ENCODE peak calls at places on chromosomes 7 and 10, in four cellular contexts. D is HL-60, V is GM12878, M is K562. Y is an unnamed sample.

GRCh38 chr7:159065151-159065550 is 79.5 kb downstream of the VIPR2 start:
- DNase-seq in D (no peak), M (no peak), V (no peak), Y (no peak)

GRCh38 chr7:156993925-156994235 is 16.6 kb downstream of the MNX1 start:
- DNase-seq in D (no peak), M (no peak), V (no peak), Y (no peak)

GRCh38 chr10:96334888-96335526 is 23.8 kb downstream of the OPALIN start:
- DNase-seq in D (no peak), V (no peak), M (peak), Y (no peak)

GRCh38 chr10:19767876-19768275 is 48.4 kb upstream of the PLXDC2 start:
- DNase-seq in D (no peak), V (no peak), M (no peak), Y (no peak)

GRCh38 chr7:156446990-156447389 is 193.6 kb upstream of the RNF32 start:
- DNase-seq in M (no peak), V (no peak), D (no peak), Y (no peak)

GRCh38 chr10:3926268-3926667 is 141.3 kb upstream of the KLF6 start:
- DNase-seq in D (no peak), M (no peak), V (no peak), Y (no peak)

GRCh38 chr10:118541718-118542117 is 53.7 kb downstream of the PRLHR start:
- DNase-seq in V (no peak), D (no peak), M (no peak), Y (no peak)

GRCh38 chr10:25493122-25493893 is 318.5 kb downstream of the GPR158 start:
- DNase-seq in V (no peak), M (peak), D (no peak), Y (no peak)

GRCh38 chr7:151776876-151777510 is 99.9 kb downstream of the PRKAG2 start:
- DNase-seq in M (no peak), D (no peak), V (no peak), Y (no peak)

GRCh38 chr7:8638076-8638475 is 204.7 kb downstream of the NXPH1 start:
- DNase-seq in D (no peak), V (no peak), M (no peak), Y (no peak)

GRCh38 chr7:81845628-81846259 is 75.9 kb upstream of the HGF start:
- DNase-seq in M (no peak), V (peak), D (peak), Y (no peak)

DNA sequence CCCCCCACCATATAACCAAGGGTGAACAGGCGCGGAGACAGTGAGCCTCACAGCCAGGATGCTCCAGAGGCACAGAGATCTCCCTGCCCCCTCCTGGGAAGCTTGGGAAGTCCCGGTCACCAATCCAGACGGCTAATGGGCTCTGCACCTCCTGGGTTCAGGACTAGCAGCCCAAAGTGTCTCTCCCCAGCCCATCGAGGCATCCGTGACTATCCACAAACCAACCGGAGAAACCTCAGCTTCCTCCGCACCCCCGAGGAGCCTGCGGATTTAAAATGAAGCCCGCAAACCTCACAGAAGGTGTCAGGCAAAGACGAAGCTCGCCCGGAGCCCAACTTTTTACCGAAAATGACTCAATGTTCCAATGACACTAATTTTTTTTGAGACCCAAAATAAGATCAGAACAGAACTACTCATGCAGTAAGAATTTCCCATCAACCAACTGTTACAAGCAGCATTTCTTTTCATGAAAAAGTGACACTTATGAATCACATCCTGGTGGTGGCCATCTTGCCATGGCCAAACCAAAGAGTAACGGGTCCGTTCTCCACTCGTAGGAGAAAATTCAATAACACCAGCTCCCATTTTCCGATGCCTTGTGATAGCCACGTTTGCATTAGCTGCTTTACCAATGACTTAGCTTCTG is 6.0 kb downstream of the PDGFA start:
- DNase-seq in V (no peak), D (no peak), M (no peak), Y (no peak)
- TF ChIP-seq POLR2AphosphoS5 in V (no peak), D (no peak), M (no peak), Y (no peak)

GRCh38 chr10:90274721-90275468 is 573.5 kb downstream of the KIF20B start:
- DNase-seq in D (no peak), M (no peak), V (no peak), Y (no peak)
- TF ChIP-seq SPI1 in D (no peak), M (no peak), V (no peak), Y (no peak)

DNA sequence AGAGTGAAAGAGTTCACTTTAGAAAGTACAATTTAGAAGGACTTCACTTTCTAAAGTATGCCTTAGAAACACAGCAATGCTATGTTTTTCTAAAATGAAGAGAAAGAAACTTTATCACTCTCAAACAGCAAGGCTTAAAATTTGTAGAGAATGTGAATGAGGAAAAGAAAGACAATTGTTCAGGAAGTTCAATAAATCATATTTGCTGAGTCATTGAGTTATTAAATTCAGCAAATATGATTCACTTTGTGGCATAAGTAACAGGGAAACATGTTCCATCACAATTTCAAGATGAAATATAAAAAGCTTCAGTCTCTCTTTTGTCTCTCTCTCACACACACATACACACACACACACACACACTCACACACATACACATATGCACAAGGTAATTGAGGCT is 187.9 kb downstream of the PCDH15 start:
- DNase-seq in D (no peak), V (no peak), M (no peak), Y (no peak)
- TF ChIP-seq POLR2AphosphoS5 in D (no peak), V (no peak), M (no peak), Y (no peak)

GRCh38 chr7:114822131-114822530 is 99.8 kb upstream of the MDFIC start:
- DNase-seq in M (no peak), D (no peak), V (no peak), Y (no peak)

GRCh38 chr7:114820993-114821945 is 100.6 kb upstream of the MDFIC start:
- DNase-seq in M (no peak), V (no peak), D (no peak), Y (no peak)

GRCh38 chr7:114818501-114818900 is 103.4 kb upstream of the MDFIC start:
- DNase-seq in M (no peak), V (no peak), D (no peak), Y (no peak)

GRCh38 chr7:114822844-114823243 is 99.0 kb upstream of the MDFIC start:
- DNase-seq in D (no peak), V (no peak), M (no peak), Y (no peak)

GRCh38 chr7:114819629-114820362 is 102.1 kb upstream of the MDFIC start:
- DNase-seq in M (no peak), D (no peak), V (no peak), Y (no peak)
- TF ChIP-seq SPI1 in M (no peak), D (no peak), V (no peak), Y (no peak)

DNA sequence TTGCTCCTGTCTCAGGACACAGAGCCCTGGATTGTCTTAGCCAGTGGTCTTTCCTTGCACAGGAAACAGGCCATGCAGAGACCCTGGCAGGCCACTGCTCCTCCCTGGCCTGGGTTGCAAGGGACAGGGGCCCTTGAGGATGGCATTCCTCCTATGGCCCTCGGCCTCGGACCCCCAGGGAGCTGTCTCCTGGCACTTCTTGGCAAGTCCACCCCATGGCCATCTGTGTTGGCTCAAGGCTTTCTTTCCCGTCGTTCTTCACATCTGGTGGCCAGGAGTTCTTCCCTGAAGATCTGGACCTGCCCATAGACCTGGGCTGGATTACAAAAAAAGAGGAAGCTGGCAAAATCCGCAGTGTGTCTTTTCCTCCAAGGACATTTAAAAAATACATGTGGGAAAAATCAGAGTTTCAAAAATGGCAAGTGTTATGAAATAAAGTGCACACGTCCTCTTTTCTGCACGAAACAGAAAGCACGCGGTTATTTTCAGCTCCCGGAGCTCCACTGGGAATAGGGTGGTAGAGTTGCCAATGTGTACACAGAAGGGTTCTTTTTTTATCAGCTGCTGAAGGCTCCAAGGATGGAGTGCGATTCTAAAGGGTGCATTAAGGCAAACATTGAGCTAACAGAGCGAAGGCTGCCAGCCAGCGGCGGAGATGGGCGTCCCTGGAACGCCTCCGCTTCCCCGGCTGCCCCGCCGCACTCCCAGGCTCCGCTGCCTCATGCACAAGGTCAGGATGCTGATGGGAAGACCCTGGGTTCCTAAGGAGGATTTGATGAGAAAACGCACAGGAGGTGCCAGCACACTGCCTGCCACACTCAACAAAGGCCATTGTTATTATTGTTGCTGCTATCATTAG is 62.8 kb upstream of the FAM20C start:
- DNase-seq in V (no peak), M (no peak), D (peak), Y (no peak)
- TF ChIP-seq POLR2AphosphoS5 in V (no peak), M (no peak), D (no peak), Y (no peak)

DNA sequence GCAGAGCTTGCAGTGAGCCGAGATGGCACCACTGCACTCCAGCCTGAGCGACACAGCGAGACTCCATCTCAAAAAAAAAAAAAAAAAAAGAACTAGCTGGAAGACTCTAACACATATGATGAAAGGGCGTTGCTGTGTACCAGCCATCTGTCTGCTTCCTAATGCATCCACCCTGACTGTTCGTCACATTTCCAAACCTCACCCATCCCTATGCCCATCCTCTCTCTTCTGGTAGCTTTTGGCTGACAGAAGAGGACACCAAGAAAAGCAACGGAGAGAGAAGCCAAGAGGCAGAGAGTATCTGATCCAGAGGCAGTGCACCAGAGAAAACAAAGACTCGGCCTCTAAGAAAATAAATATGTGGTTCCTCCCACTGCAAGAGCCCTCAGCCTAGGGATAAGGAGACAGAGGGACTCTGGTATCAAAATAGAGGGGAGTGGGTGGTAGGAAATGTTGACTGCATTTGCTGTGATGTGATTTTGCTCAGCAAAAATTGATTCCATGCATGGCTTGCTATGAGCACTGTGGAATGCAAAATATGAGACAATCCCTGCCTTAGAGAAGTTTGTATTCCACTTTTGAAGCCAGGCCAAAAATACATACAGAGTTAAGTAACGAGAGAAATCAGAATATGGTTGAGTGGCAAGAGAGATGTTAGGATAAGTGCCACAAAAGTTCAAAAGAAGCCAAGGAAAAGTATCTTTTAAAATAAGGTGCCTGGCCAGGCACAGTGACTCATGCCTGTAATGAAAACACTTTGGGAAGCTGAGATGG is 100.8 kb upstream of the STK17A start:
- DNase-seq in D (no peak), V (no peak), M (no peak), Y (no peak)
- TF ChIP-seq SPI1 in D (no peak), V (no peak), M (no peak), Y (no peak)

DNA sequence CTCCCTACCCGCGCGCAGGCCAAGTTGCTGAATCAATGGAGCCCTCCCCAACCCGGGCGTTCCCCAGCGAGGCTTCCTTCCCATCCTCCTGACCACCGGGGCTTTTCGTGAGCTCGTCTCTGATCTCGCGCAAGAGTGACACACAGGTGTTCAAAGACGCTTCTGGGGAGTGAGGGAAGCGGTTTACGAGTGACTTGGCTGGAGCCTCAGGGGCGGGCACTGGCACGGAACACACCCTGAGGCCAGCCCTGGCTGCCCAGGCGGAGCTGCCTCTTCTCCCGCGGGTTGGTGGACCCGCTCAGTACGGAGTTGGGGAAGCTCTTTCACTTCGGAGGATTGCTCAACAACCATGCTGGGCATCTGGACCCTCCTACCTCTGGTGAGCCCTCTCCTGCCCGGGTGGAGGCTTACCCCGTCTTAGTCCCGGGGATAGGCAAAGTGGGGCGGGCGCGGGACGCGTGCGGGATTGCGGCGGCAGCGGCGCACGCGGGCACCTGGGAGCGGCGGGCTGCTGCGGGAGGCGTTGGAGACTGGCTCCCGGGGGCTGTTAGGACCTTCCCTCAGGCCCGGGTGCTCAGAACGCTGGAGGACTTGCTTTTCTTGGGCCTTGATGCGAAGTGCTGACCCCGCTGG is at the start of gene FAS:
- DNase-seq in D (peak), V (peak), M (no peak), Y (no peak)
- TF ChIP-seq POLR2AphosphoS5 in D (peak), V (peak), M (no peak), Y (peak)